ENCODE peak calls at places on chromosomes 6 and 20, in six cellular contexts. K, U, A, D, H and V are unnamed samples.

GRCh38 chr6:14286144-14286543 is 168.6 kb downstream of the CD83 start:
- DNase-seq in U (peak; percentile 85), A (no peak), H (no peak), K (peak; percentile 35), D (no peak), V (peak; percentile 66)

GRCh38 chr6:153879826-153880225 is 159.2 kb upstream of the OPRM1 start:
- DNase-seq in D (no peak), A (no peak), H (no peak), U (no peak), K (no peak), V (no peak)

GRCh38 chr20:1484438-1485120 is 6.6 kb downstream of the SIRPB2 start:
- DNase-seq in K (no peak), U (peak; percentile 65), H (no peak), A (no peak), D (no peak), V (no peak)

GRCh38 chr6:32752580-32752979 is 10.8 kb downstream of the HLA-DQB2 start:
- DNase-seq in U (no peak), K (no peak), A (no peak), D (no peak), H (no peak), V (no peak)

GRCh38 chr20:32018269-32019155 is 8.3 kb downstream of the CCM2L start:
- DNase-seq in D (no peak), U (no peak), A (peak; percentile 78), H (peak; percentile 28), K (peak; percentile 77), V (no peak)

GRCh38 chr20:45853484-45853883 is 3.7 kb downstream of the ACOT8 start:
- DNase-seq in D (no peak), U (no peak), A (no peak), K (no peak), H (no peak), V (no peak)

GRCh38 chr6:6008648-6009421 is 2.1 kb upstream of the NRN1 start:
- DNase-seq in K (peak; percentile 68), U (peak; percentile 12), A (peak; percentile 93), D (no peak), H (peak; percentile 80), V (no peak)

GRCh38 chr6:34888874-34889555 is at the start of gene ANKS1A:
- DNase-seq in U (peak; percentile 21), D (peak; percentile 25), A (peak; percentile 55), K (peak; percentile 60), H (peak; percentile 70), V (no peak)

GRCh38 chr6:54085526-54085925 is 25.7 kb upstream of the MLIP start:
- DNase-seq in K (no peak), D (no peak), U (peak; percentile 35), A (no peak), H (no peak), V (peak; percentile 56)

GRCh38 chr6:151307501-151307900 is 67.7 kb downstream of the AKAP12 start:
- DNase-seq in H (no peak), K (no peak), U (no peak), A (no peak), D (no peak), V (no peak)
- TF ChIP-seq CTCF in H (no peak), K (no peak), U (no peak), A (no peak), D (no peak), V (no peak)

DNA sequence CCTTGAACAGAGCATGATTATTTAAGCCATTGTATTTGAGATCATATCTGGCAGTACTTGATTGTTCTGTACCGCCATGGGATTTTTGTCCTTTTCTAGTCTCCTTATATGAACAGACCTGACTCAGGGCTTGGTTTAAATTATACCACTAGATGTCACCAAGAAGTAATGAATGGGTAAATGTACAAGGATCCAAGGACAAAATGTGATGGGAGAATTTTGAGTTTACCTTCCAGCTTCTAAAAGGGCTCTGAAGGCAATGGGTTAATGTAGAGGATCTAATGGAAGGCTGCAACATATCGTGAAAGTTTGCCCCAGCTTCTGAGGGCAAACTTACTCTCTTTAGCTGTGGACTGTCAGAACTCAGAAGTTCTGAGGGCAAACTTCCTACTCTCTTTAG is 12.0 kb downstream of the RNF8 start:
- DNase-seq in U (peak; percentile 22), K (no peak), D (no peak), A (no peak), H (no peak), V (no peak)
- TF ChIP-seq CTCF in U (peak; percentile 54), K (peak; percentile 13), D (no peak), A (no peak), H (no peak), V (peak; percentile 8)

GRCh38 chr6:84688187-84688878 is 76.1 kb downstream of the TBX18 start:
- DNase-seq in U (no peak), H (no peak), K (no peak), A (no peak), D (no peak), V (peak; percentile 36)

GRCh38 chr6:84687487-84687886 is 76.9 kb downstream of the TBX18 start:
- DNase-seq in K (no peak), H (no peak), U (peak; percentile 25), D (no peak), A (no peak), V (no peak)

GRCh38 chr6:84681693-84682326 is 82.6 kb downstream of the TBX18 start:
- DNase-seq in H (no peak), K (no peak), U (no peak), A (no peak), D (no peak), V (no peak)

DNA sequence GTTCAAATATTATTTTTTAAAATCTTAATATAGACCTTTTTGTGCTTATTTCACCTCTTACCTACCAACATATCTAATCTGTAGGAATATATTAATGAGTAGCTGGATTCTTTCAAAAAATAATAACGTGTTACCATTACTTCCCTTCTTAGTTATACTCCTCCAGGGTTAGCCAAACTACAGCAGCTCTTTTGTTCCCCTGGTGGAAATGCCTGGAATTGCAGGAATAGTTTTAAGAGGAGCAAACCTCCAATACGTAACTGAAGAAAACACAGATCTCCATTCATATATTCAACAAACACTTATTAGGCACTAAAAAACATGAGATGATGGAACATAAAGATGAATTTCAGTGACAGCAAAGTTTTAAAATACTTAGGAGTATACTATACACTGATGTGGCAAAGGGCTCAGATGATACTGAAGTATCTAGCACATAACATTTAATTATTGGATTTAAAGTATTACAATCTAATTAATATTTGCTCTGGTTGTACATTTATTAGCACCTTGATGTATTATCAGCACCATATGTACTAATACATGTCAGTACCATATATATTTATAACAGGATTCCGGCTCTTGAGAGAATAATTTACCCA is 78.3 kb downstream of the TBX18 start:
- DNase-seq in U (no peak), D (no peak), A (no peak), K (peak; percentile 2), H (no peak), V (no peak)
- TF ChIP-seq CTCF in U (peak; percentile 82), D (peak; percentile 27), A (peak; percentile 75), K (peak; percentile 31), H (no peak), V (no peak)

GRCh38 chr20:57435498-57436222 is 44.5 kb downstream of the RBM38 start:
- DNase-seq in A (no peak), H (peak; percentile 54), U (no peak), K (no peak), D (peak; percentile 44), V (no peak)
- TF ChIP-seq CTCF in A (no peak), H (no peak), U (no peak), K (no peak), D (no peak), V (no peak)

GRCh38 chr20:6411651-6412050 is 288.8 kb upstream of the FERMT1 start:
- DNase-seq in K (no peak), A (no peak), H (no peak), D (no peak), U (no peak), V (no peak)
- TF ChIP-seq CTCF in K (no peak), A (no peak), H (no peak), D (no peak), U (no peak), V (no peak)

GRCh38 chr6:136034422-136034821 is 182.9 kb downstream of the PDE7B start:
- DNase-seq in A (no peak), D (no peak), U (no peak), H (no peak), K (no peak), V (no peak)

GRCh38 chr6:136030131-136030530 is 178.6 kb downstream of the PDE7B start:
- DNase-seq in U (no peak), A (no peak), H (no peak), D (no peak), K (no peak), V (no peak)

GRCh38 chr6:136036071-136036380 is 184.5 kb downstream of the PDE7B start:
- DNase-seq in U (no peak), K (no peak), H (no peak), D (no peak), A (no peak), V (no peak)

GRCh38 chr6:136035378-136036070 is 184.0 kb downstream of the PDE7B start:
- DNase-seq in U (peak; percentile 46), H (no peak), A (no peak), K (no peak), D (no peak), V (no peak)

DNA sequence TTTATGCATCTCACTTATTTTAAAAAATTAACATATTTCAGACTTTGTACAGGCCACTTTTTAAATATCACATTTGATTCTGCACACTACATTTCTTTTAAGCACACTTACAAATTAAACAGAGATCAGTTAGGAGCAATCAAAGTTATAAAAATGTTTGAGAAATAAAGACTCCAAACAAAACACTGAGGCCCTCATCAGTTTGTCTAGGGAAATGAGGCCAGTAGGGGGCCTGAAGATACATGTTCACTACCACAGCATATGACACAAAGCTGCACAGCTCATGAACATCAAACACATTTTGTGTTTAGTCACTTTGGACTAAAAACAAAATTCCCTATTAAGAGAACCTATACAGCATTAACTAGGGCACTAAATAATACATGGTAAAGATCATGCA is 180.5 kb downstream of the PDE7B start:
- DNase-seq in H (no peak), U (peak; percentile 56), K (peak; percentile 29), A (peak; percentile 18), D (no peak), V (no peak)
- TF ChIP-seq CTCF in H (no peak), U (peak; percentile 83), K (peak; percentile 36), A (peak; percentile 55), D (no peak), V (peak; percentile 59)

GRCh38 chr6:39961178-39961577 is 26.9 kb upstream of the MOCS1 start:
- DNase-seq in D (no peak), H (no peak), K (no peak), A (no peak), U (no peak), V (no peak)
- TF ChIP-seq CTCF in D (no peak), H (no peak), K (no peak), A (no peak), U (no peak), V (no peak)

DNA sequence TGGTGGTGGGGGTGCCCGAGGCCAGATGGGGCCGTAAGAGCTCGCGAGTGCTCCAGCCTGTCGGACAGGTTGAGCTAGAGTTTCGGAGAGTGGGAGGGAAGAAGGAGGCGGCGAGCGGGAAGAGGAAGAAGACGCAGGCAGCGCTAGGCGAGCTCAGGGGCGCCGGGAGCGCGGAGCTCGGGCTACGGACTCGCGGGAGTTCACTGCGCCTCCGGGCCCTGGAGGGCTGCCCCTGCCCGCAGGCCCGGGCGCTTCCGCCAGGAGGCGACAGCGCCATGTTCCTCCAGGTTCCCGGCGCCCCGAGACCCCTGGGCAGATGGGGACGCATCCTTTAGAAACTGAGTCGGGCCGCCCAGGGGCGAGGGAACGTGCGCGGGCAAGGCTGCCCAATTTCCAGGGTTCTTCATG is 984 bp downstream of the TFAP2C start:
- DNase-seq in D (no peak), K (peak; percentile 88), H (peak; percentile 72), A (peak; percentile 87), U (peak; percentile 78), V (peak; percentile 28)
- TF ChIP-seq CTCF in D (no peak), K (peak; percentile 88), H (no peak), A (peak; percentile 94), U (peak; percentile 94), V (peak; percentile 87)